ENCODE peak calls at places on chromosomes 2 and 18, in seven cellular contexts. One of them, this sample, is unnamed.

GRCh38 chr2:162490052-162490717 is 146.3 kb downstream of the GCA start:
- DNase-seq in T-helper 9 cell: no peak
- DNase-seq in ELR: peak; percentile 53
- DNase-seq in colonic mucosa: no peak
- DNase-seq in Calu3: no peak
- DNase-seq in ELF-1: peak; percentile 12
- DNase-seq in HEK293T: no peak
- DNase-seq in this sample: no peak

GRCh38 chr2:158633261-158633660 is 161.9 kb upstream of the DAPL1 start:
- DNase-seq in T-helper 9 cell: no peak
- DNase-seq in ELR: no peak
- DNase-seq in colonic mucosa: no peak
- DNase-seq in Calu3: no peak
- DNase-seq in ELF-1: no peak
- DNase-seq in HEK293T: no peak
- DNase-seq in this sample: no peak

GRCh38 chr2:164054651-164055050 is 318.8 kb upstream of the FIGN start:
- DNase-seq in T-helper 9 cell: no peak
- DNase-seq in ELR: no peak
- DNase-seq in colonic mucosa: no peak
- DNase-seq in Calu3: no peak
- DNase-seq in ELF-1: no peak
- DNase-seq in HEK293T: no peak
- DNase-seq in this sample: no peak

GRCh38 chr2:10172033-10172865 is 49.7 kb downstream of the RRM2 start:
- DNase-seq in T-helper 9 cell: no peak
- DNase-seq in ELR: no peak
- DNase-seq in colonic mucosa: no peak
- DNase-seq in Calu3: no peak
- DNase-seq in ELF-1: no peak
- DNase-seq in HEK293T: no peak
- DNase-seq in this sample: no peak

GRCh38 chr2:56191617-56192016 is 7.8 kb downstream of the CCDC85A start:
- DNase-seq in T-helper 9 cell: no peak
- DNase-seq in ELR: peak; percentile 72
- DNase-seq in colonic mucosa: peak; percentile 30
- DNase-seq in Calu3: peak; percentile 59
- DNase-seq in ELF-1: peak; percentile 29
- DNase-seq in HEK293T: peak; percentile 57
- DNase-seq in this sample: peak; percentile 61

GRCh38 chr2:196696423-196697073 is 57.0 kb downstream of the CCDC150 start:
- DNase-seq in T-helper 9 cell: no peak
- DNase-seq in ELR: peak; percentile 83
- DNase-seq in colonic mucosa: no peak
- DNase-seq in Calu3: peak; percentile 48
- DNase-seq in ELF-1: peak; percentile 27
- DNase-seq in HEK293T: peak; percentile 11
- DNase-seq in this sample: peak; percentile 87

GRCh38 chr2:10471046-10471571 is 23.0 kb upstream of the ODC1 start:
- DNase-seq in T-helper 9 cell: no peak
- DNase-seq in ELR: no peak
- DNase-seq in colonic mucosa: no peak
- DNase-seq in Calu3: no peak
- DNase-seq in ELF-1: peak; percentile 76
- DNase-seq in HEK293T: peak; percentile 34
- DNase-seq in this sample: no peak

GRCh38 chr2:26711457-26712155 is 19.1 kb downstream of the KCNK3 start:
- DNase-seq in T-helper 9 cell: no peak
- DNase-seq in ELR: no peak
- DNase-seq in colonic mucosa: no peak
- DNase-seq in Calu3: no peak
- DNase-seq in ELF-1: no peak
- DNase-seq in HEK293T: no peak
- DNase-seq in this sample: no peak

GRCh38 chr2:121902171-121902591 is 146.7 kb downstream of the TSN start:
- DNase-seq in T-helper 9 cell: no peak
- DNase-seq in ELR: no peak
- DNase-seq in colonic mucosa: no peak
- DNase-seq in Calu3: no peak
- DNase-seq in ELF-1: peak; percentile 57
- DNase-seq in HEK293T: no peak
- DNase-seq in this sample: peak; percentile 32

GRCh38 chr2:132439703-132440398 is 23.2 kb downstream of the GPR39 start:
- DNase-seq in T-helper 9 cell: no peak
- DNase-seq in ELR: peak; percentile 78
- DNase-seq in colonic mucosa: no peak
- DNase-seq in Calu3: peak; percentile 24
- DNase-seq in ELF-1: no peak
- DNase-seq in HEK293T: no peak
- DNase-seq in this sample: peak; percentile 17

GRCh38 chr18:75097491-75098225 is 111.3 kb downstream of the PTGR3 start:
- DNase-seq in T-helper 9 cell: no peak
- DNase-seq in ELR: no peak
- DNase-seq in colonic mucosa: no peak
- DNase-seq in Calu3: no peak
- DNase-seq in ELF-1: no peak
- DNase-seq in HEK293T: no peak
- DNase-seq in this sample: no peak

GRCh38 chr18:78913830-78914585 is 65.6 kb upstream of the SALL3 start:
- DNase-seq in T-helper 9 cell: no peak
- DNase-seq in ELR: no peak
- DNase-seq in colonic mucosa: no peak
- DNase-seq in Calu3: no peak
- DNase-seq in ELF-1: no peak
- DNase-seq in HEK293T: no peak
- DNase-seq in this sample: no peak

GRCh38 chr2:40244251-40245010 is 207.5 kb downstream of the SLC8A1 start:
- DNase-seq in T-helper 9 cell: no peak
- DNase-seq in ELR: peak; percentile 73
- DNase-seq in colonic mucosa: peak; percentile 65
- DNase-seq in Calu3: peak; percentile 59
- DNase-seq in ELF-1: peak; percentile 68
- DNase-seq in HEK293T: peak; percentile 54
- DNase-seq in this sample: peak; percentile 72

GRCh38 chr2:174802459-174802858 is 38.2 kb upstream of the CHRNA1 start:
- DNase-seq in T-helper 9 cell: no peak
- DNase-seq in ELR: peak; percentile 56
- DNase-seq in colonic mucosa: no peak
- DNase-seq in Calu3: no peak
- DNase-seq in ELF-1: no peak
- DNase-seq in HEK293T: no peak
- DNase-seq in this sample: peak; percentile 63

GRCh38 chr2:26840937-26841610 is 6.9 kb upstream of the DPYSL5 start:
- DNase-seq in T-helper 9 cell: no peak
- DNase-seq in ELR: peak; percentile 29
- DNase-seq in colonic mucosa: no peak
- DNase-seq in Calu3: no peak
- DNase-seq in ELF-1: no peak
- DNase-seq in HEK293T: peak; percentile 32
- DNase-seq in this sample: no peak

GRCh38 chr18:58668897-58669296 is 2.4 kb upstream of the MALT1 start:
- DNase-seq in T-helper 9 cell: no peak
- DNase-seq in ELR: peak; percentile 95
- DNase-seq in colonic mucosa: no peak
- DNase-seq in Calu3: no peak
- DNase-seq in ELF-1: no peak
- DNase-seq in HEK293T: no peak
- DNase-seq in this sample: no peak

GRCh38 chr2:131056204-131056975 is 36.9 kb downstream of the FAM168B start:
- DNase-seq in T-helper 9 cell: no peak
- DNase-seq in ELR: no peak
- DNase-seq in colonic mucosa: no peak
- DNase-seq in Calu3: no peak
- DNase-seq in ELF-1: no peak
- DNase-seq in HEK293T: no peak
- DNase-seq in this sample: no peak

GRCh38 chr2:147492471-147492870 is 352.4 kb upstream of the ACVR2A start:
- DNase-seq in T-helper 9 cell: no peak
- DNase-seq in ELR: no peak
- DNase-seq in colonic mucosa: no peak
- DNase-seq in Calu3: no peak
- DNase-seq in ELF-1: no peak
- DNase-seq in HEK293T: no peak
- DNase-seq in this sample: no peak

GRCh38 chr2:130391872-130392670 is 36.2 kb downstream of the PTPN18 start:
- DNase-seq in T-helper 9 cell: no peak
- DNase-seq in ELR: peak; percentile 42
- DNase-seq in colonic mucosa: peak; percentile 40
- DNase-seq in Calu3: no peak
- DNase-seq in ELF-1: no peak
- DNase-seq in HEK293T: no peak
- DNase-seq in this sample: peak; percentile 61

GRCh38 chr2:127713562-127713961 is 12.3 kb downstream of the SFT2D3 start:
- DNase-seq in T-helper 9 cell: no peak
- DNase-seq in ELR: no peak
- DNase-seq in colonic mucosa: no peak
- DNase-seq in Calu3: no peak
- DNase-seq in ELF-1: no peak
- DNase-seq in HEK293T: no peak
- DNase-seq in this sample: no peak

GRCh38 chr2:242054881-242055801 is 185.6 kb downstream of the RTP5 start:
- DNase-seq in T-helper 9 cell: no peak
- DNase-seq in ELR: no peak
- DNase-seq in colonic mucosa: peak; percentile 13
- DNase-seq in Calu3: no peak
- DNase-seq in ELF-1: no peak
- DNase-seq in HEK293T: no peak
- DNase-seq in this sample: no peak

GRCh38 chr2:118856978-118857676 is 9.7 kb upstream of the EN1 start:
- DNase-seq in T-helper 9 cell: no peak
- DNase-seq in ELR: no peak
- DNase-seq in colonic mucosa: no peak
- DNase-seq in Calu3: no peak
- DNase-seq in ELF-1: peak; percentile 51
- DNase-seq in HEK293T: no peak
- DNase-seq in this sample: no peak

GRCh38 chr2:3121601-3122000 is 256.0 kb downstream of the EIPR1 start:
- DNase-seq in T-helper 9 cell: no peak
- DNase-seq in ELR: peak; percentile 41
- DNase-seq in colonic mucosa: no peak
- DNase-seq in Calu3: no peak
- DNase-seq in ELF-1: no peak
- DNase-seq in HEK293T: no peak
- DNase-seq in this sample: no peak

GRCh38 chr2:231034291-231034882 is 2.9 kb upstream of the C2orf72 start:
- DNase-seq in T-helper 9 cell: no peak
- DNase-seq in ELR: no peak
- DNase-seq in colonic mucosa: peak; percentile 66
- DNase-seq in Calu3: no peak
- DNase-seq in ELF-1: no peak
- DNase-seq in HEK293T: no peak
- DNase-seq in this sample: no peak

GRCh38 chr18:37476182-37476581 is 89.4 kb downstream of the CELF4 start:
- DNase-seq in T-helper 9 cell: no peak
- DNase-seq in ELR: peak; percentile 26
- DNase-seq in colonic mucosa: peak; percentile 19
- DNase-seq in Calu3: peak; percentile 52
- DNase-seq in ELF-1: peak; percentile 73
- DNase-seq in HEK293T: peak; percentile 82
- DNase-seq in this sample: peak; percentile 64

GRCh38 chr2:215565897-215566296 is 130.0 kb upstream of the FN1 start:
- DNase-seq in T-helper 9 cell: no peak
- DNase-seq in ELR: peak; percentile 52
- DNase-seq in colonic mucosa: no peak
- DNase-seq in Calu3: no peak
- DNase-seq in ELF-1: peak; percentile 8
- DNase-seq in HEK293T: no peak
- DNase-seq in this sample: no peak